ENCODE peak calls at places on chromosomes 1 and 21, in four cellular contexts. D, S, X and P are unnamed samples.

GRCh38 chr1:5951846-5952410 is 40.3 kb downstream of the NPHP4 start:
- DNase-seq in D (no peak), S (no peak), X (no peak), P (no peak)

GRCh38 chr1:155080250-155081228 is 1.9 kb downstream of the EFNA3 start:
- DNase-seq in D (no peak), S (peak; percentile 66), X (no peak), P (no peak)

GRCh38 chr1:42981871-42982270 is 23.2 kb upstream of the SLC2A1 start:
- DNase-seq in D (no peak), S (no peak), X (no peak), P (no peak)

GRCh38 chr1:48470506-48470905 is 1.5 kb downstream of the SPATA6 start:
- DNase-seq in D (peak; percentile 50), S (no peak), X (no peak), P (no peak)

GRCh38 chr1:199685369-199685768 is 342.1 kb upstream of the NR5A2 start:
- DNase-seq in D (peak; percentile 32), S (no peak), X (peak; percentile 7), P (peak; percentile 74)

GRCh38 chr1:11071463-11072215 is 11.8 kb upstream of the SRM start:
- DNase-seq in D (no peak), S (no peak), X (no peak), P (no peak)

GRCh38 chr1:151626740-151627139 is 14.9 kb downstream of the SNX27 start:
- DNase-seq in D (no peak), S (no peak), X (no peak), P (no peak)

GRCh38 chr1:204752688-204753040 is 67.1 kb upstream of the LRRN2 start:
- DNase-seq in D (no peak), S (no peak), X (no peak), P (no peak)

GRCh38 chr1:27031235-27032118 is 18.8 kb upstream of the TENT5B start:
- DNase-seq in D (no peak), S (no peak), X (no peak), P (peak; percentile 67)

GRCh38 chr1:41481109-41481775 is 3.2 kb downstream of the EDN2 start:
- DNase-seq in D (no peak), S (no peak), X (no peak), P (no peak)

GRCh38 chr1:201119206-201119814 is 7.1 kb upstream of the CACNA1S start:
- DNase-seq in D (no peak), S (peak; percentile 80), X (peak; percentile 22), P (peak; percentile 39)

GRCh38 chr1:176696109-176696508 is 233.1 kb downstream of the PAPPA2 start:
- DNase-seq in D (no peak), S (no peak), X (no peak), P (no peak)

GRCh38 chr1:86227026-86227425 is 70.5 kb upstream of the COL24A1 start:
- DNase-seq in D (no peak), S (no peak), X (no peak), P (no peak)

GRCh38 chr1:156592158-156592909 is 758 bp downstream of the NAXE start:
- DNase-seq in D (no peak), S (no peak), X (no peak), P (no peak)

DNA sequence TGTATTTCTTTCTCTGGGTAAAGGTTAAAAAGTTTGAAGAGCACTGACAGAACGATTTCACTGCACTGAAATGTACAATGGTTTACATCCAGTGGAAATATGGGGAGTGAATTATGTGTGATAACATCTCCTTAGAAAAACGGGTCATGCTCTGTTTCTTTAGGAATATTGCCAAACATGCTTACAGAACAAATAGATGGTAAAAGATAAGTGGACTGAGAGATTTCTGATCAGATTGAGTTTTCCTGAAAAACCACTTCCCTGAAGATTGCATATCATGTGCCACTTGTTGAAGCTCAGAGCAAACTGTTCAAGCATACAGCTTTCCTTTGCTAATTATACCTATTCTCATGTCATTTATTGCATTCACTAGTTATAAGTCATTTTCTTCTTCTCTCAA is 29.9 kb upstream of the DISP1 start:
- DNase-seq in D (no peak), S (no peak), X (no peak), P (no peak)
- TF ChIP-seq SIN3A in D (no peak), S (no peak), X (no peak), P (no peak)

GRCh38 chr1:162145280-162145965 is 75.9 kb downstream of the NOS1AP start:
- DNase-seq in D (no peak), S (no peak), X (peak; percentile 56), P (no peak)
- TF ChIP-seq REST in D (no peak), S (no peak), X (no peak), P (no peak)

DNA sequence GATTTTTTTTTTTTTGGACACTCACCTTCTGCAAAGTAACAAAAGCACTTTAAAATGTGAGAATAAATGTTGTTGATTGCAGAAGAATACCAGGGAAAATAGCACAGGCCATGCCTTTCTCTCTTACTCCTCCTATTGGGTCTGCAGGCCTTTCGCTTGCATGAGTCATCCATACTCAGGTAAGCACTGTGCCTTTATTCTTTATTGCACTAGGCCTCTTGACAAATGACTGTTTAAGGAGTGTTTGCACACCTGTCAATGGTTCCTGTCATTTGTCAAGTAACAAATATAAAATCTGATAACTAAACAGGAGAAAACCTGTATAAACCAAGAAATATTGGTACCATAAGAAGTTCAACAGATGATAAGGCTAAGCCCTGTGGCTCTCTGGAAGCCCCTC is 106.5 kb downstream of the RGS7 start:
- DNase-seq in D (no peak), S (no peak), X (no peak), P (no peak)
- TF ChIP-seq TCF7L2 in D (no peak), S (no peak), X (no peak), P (no peak)

GRCh38 chr1:228920791-228921190 is 185.5 kb downstream of the RHOU start:
- DNase-seq in D (no peak), S (no peak), X (no peak), P (no peak)
- TF ChIP-seq SIN3A in D (no peak), S (no peak), X (no peak), P (no peak)

DNA sequence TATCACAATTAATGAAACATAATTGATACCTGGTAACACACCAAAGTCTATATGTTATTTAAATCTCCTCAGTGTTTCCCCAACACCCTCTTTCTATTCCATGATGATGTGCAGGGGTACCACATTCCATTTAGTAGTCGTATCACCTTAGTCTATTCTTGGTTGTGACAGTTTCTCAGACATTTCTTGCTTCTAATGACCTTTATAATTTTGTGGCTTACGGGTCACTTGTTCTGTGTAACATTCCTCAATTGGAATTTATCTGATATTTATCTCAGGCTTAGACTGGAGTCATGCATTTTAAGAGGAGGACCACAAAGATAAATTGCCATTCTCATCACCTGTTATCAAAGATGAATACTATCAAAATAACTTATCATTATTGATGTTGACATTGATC is 679.6 kb downstream of the USP25 start:
- DNase-seq in D (no peak), S (no peak), X (no peak), P (no peak)
- TF ChIP-seq REST in D (no peak), S (no peak), X (no peak), P (no peak)

DNA sequence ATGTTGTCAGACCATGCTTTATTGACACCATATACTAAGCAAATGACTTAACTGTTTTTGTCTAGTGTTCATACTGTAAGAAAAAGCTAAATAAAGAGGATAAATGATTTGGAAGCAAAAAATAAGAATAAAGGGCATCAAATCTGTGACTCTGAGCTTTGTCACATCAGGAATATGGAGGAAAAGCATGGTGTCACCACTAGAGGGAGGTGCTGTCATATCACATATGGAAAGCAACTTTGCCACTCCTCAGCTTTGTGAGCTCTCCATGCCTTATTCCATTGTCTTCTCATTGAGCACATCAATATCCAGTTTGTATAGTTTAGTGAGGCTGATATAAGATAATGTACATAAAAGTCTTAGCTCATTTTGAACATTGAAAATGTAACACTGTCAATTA is 20.8 kb upstream of the GBP1 start:
- DNase-seq in D (peak; percentile 22), S (peak; percentile 45), X (peak; percentile 52), P (peak; percentile 40)
- TF ChIP-seq TCF7L2 in D (no peak), S (no peak), X (no peak), P (no peak)